ENCODE peak calls at places on chromosomes 12 and 14, in six cellular contexts. One of them, this sample, is unnamed.

GRCh38 chr14:76958975-76959710 is 69.4 kb downstream of the IRF2BPL start:
- ATAC-seq in HepG2: peak
- ATAC-seq in body of pancreas: no peak
- ATAC-seq in heart left ventricle: no peak
- ATAC-seq in GM12878: peak
- ATAC-seq in A549: no peak
- ATAC-seq in this sample: peak

GRCh38 chr14:34498684-34499412 is 36.8 kb upstream of the SPTSSA start:
- ATAC-seq in body of pancreas: peak
- ATAC-seq in A549: peak
- ATAC-seq in GM12878: peak
- ATAC-seq in heart left ventricle: no peak
- ATAC-seq in HepG2: peak
- ATAC-seq in this sample: no peak

GRCh38 chr14:82704218-82704617 is 1170.6 kb upstream of the SEL1L start:
- ATAC-seq in HepG2: no peak
- ATAC-seq in GM12878: no peak
- ATAC-seq in body of pancreas: no peak
- ATAC-seq in A549: no peak
- ATAC-seq in heart left ventricle: no peak
- ATAC-seq in this sample: no peak

GRCh38 chr14:68665116-68665515 is 127.8 kb downstream of the ZFP36L1 start:
- ATAC-seq in HepG2: no peak
- ATAC-seq in A549: no peak
- ATAC-seq in body of pancreas: no peak
- ATAC-seq in heart left ventricle: no peak
- ATAC-seq in GM12878: no peak
- ATAC-seq in this sample: no peak

GRCh38 chr12:44031472-44032185 is 195.7 kb downstream of the TMEM117 start:
- ATAC-seq in GM12878: no peak
- ATAC-seq in HepG2: no peak
- ATAC-seq in heart left ventricle: no peak
- ATAC-seq in body of pancreas: no peak
- ATAC-seq in A549: no peak
- ATAC-seq in this sample: no peak

GRCh38 chr14:24172871-24173281 is 996 bp downstream of the REC8 start:
- ATAC-seq in HepG2: peak
- ATAC-seq in body of pancreas: no peak
- ATAC-seq in GM12878: no peak
- ATAC-seq in heart left ventricle: no peak
- ATAC-seq in A549: peak
- ATAC-seq in this sample: no peak

GRCh38 chr14:70254476-70254961 is 65.8 kb upstream of the SLC8A3 start:
- ATAC-seq in heart left ventricle: no peak
- ATAC-seq in HepG2: peak
- ATAC-seq in body of pancreas: peak
- ATAC-seq in GM12878: peak
- ATAC-seq in A549: peak
- ATAC-seq in this sample: no peak

GRCh38 chr12:93857917-93858513 is 180.8 kb downstream of the CRADD start:
- ATAC-seq in body of pancreas: no peak
- ATAC-seq in GM12878: no peak
- ATAC-seq in heart left ventricle: no peak
- ATAC-seq in A549: no peak
- ATAC-seq in HepG2: no peak
- ATAC-seq in this sample: no peak

GRCh38 chr12:80040075-80040738 is 59.1 kb upstream of the OTOGL start:
- ATAC-seq in HepG2: no peak
- ATAC-seq in heart left ventricle: no peak
- ATAC-seq in body of pancreas: no peak
- ATAC-seq in GM12878: no peak
- ATAC-seq in A549: no peak
- ATAC-seq in this sample: no peak

GRCh38 chr14:72721042-72721540 is 172.8 kb downstream of the DPF3 start:
- ATAC-seq in A549: no peak
- ATAC-seq in HepG2: no peak
- ATAC-seq in body of pancreas: no peak
- ATAC-seq in GM12878: no peak
- ATAC-seq in heart left ventricle: no peak
- ATAC-seq in this sample: no peak

GRCh38 chr12:95641299-95641947 is 90.1 kb upstream of the USP44 start:
- ATAC-seq in GM12878: no peak
- ATAC-seq in A549: no peak
- ATAC-seq in heart left ventricle: no peak
- ATAC-seq in HepG2: no peak
- ATAC-seq in body of pancreas: no peak
- ATAC-seq in this sample: no peak

GRCh38 chr12:29238822-29239291 is 89.8 kb downstream of the FAR2 start:
- ATAC-seq in A549: no peak
- ATAC-seq in body of pancreas: no peak
- ATAC-seq in heart left ventricle: no peak
- ATAC-seq in GM12878: no peak
- ATAC-seq in HepG2: no peak
- ATAC-seq in this sample: no peak

GRCh38 chr12:118979763-118980406 is 1.5 kb upstream of the SRRM4 start:
- ATAC-seq in HepG2: peak
- ATAC-seq in GM12878: peak
- ATAC-seq in body of pancreas: no peak
- ATAC-seq in heart left ventricle: no peak
- ATAC-seq in A549: peak
- ATAC-seq in this sample: no peak

GRCh38 chr12:11778703-11779102 is 129.2 kb downstream of the ETV6 start:
- ATAC-seq in heart left ventricle: no peak
- ATAC-seq in GM12878: peak
- ATAC-seq in body of pancreas: no peak
- ATAC-seq in A549: no peak
- ATAC-seq in HepG2: no peak
- ATAC-seq in this sample: no peak

GRCh38 chr14:90575336-90575735 is 178.5 kb downstream of the CALM1 start:
- ATAC-seq in HepG2: no peak
- ATAC-seq in body of pancreas: no peak
- ATAC-seq in A549: no peak
- ATAC-seq in GM12878: no peak
- ATAC-seq in heart left ventricle: no peak
- ATAC-seq in this sample: no peak

GRCh38 chr12:125882141-125882540 is 816.9 kb downstream of the AACS start:
- ATAC-seq in heart left ventricle: peak
- ATAC-seq in body of pancreas: no peak
- ATAC-seq in HepG2: no peak
- ATAC-seq in A549: no peak
- ATAC-seq in GM12878: no peak
- ATAC-seq in this sample: no peak

GRCh38 chr12:115354476-115354890 is 670.5 kb upstream of the TBX3 start:
- ATAC-seq in HepG2: peak
- ATAC-seq in heart left ventricle: no peak
- ATAC-seq in GM12878: peak
- ATAC-seq in body of pancreas: no peak
- ATAC-seq in A549: peak
- ATAC-seq in this sample: no peak

GRCh38 chr12:91111366-91112321 is at the start of gene LUM:
- ATAC-seq in heart left ventricle: no peak
- ATAC-seq in body of pancreas: peak
- ATAC-seq in A549: no peak
- ATAC-seq in HepG2: no peak
- ATAC-seq in GM12878: no peak
- ATAC-seq in this sample: peak

GRCh38 chr12:27336254-27336653 is 3.6 kb downstream of the BMAL2 start:
- ATAC-seq in body of pancreas: no peak
- ATAC-seq in GM12878: no peak
- ATAC-seq in heart left ventricle: no peak
- ATAC-seq in A549: no peak
- ATAC-seq in HepG2: no peak
- ATAC-seq in this sample: no peak

GRCh38 chr14:95290769-95291440 is 28.8 kb downstream of the CLMN start:
- ATAC-seq in HepG2: no peak
- ATAC-seq in heart left ventricle: peak
- ATAC-seq in GM12878: peak
- ATAC-seq in body of pancreas: peak
- ATAC-seq in A549: no peak
- ATAC-seq in this sample: peak

GRCh38 chr12:56804684-56805083 is 41.6 kb downstream of the HSD17B6 start:
- ATAC-seq in GM12878: no peak
- ATAC-seq in HepG2: peak
- ATAC-seq in body of pancreas: no peak
- ATAC-seq in heart left ventricle: no peak
- ATAC-seq in A549: no peak
- ATAC-seq in this sample: no peak

GRCh38 chr12:5060958-5061357 is 17.3 kb downstream of the KCNA5 start:
- ATAC-seq in GM12878: no peak
- ATAC-seq in heart left ventricle: no peak
- ATAC-seq in body of pancreas: no peak
- ATAC-seq in HepG2: no peak
- ATAC-seq in A549: no peak
- ATAC-seq in this sample: no peak

GRCh38 chr12:113185180-113186032 is at the start of the genes DDX54 and RITA1:
- ATAC-seq in heart left ventricle: peak
- ATAC-seq in GM12878: peak
- ATAC-seq in body of pancreas: peak
- ATAC-seq in HepG2: peak
- ATAC-seq in A549: peak
- ATAC-seq in this sample: peak
- TF ChIP-seq POLR2A in heart left ventricle: no peak
- TF ChIP-seq POLR2A in GM12878: peak
- TF ChIP-seq POLR2A in body of pancreas: peak
- TF ChIP-seq POLR2A in HepG2: peak
- TF ChIP-seq POLR2A in A549: peak
- TF ChIP-seq POLR2A in this sample: peak

GRCh38 chr14:102589761-102590290 is 2.6 kb upstream of the RCOR1 start:
- ATAC-seq in GM12878: no peak
- ATAC-seq in A549: no peak
- ATAC-seq in HepG2: no peak
- ATAC-seq in body of pancreas: no peak
- ATAC-seq in heart left ventricle: no peak
- ATAC-seq in this sample: no peak

GRCh38 chr14:102591372-102591943 is 991 bp upstream of the RCOR1 start:
- ATAC-seq in HepG2: peak
- ATAC-seq in body of pancreas: no peak
- ATAC-seq in heart left ventricle: no peak
- ATAC-seq in A549: peak
- ATAC-seq in GM12878: peak
- ATAC-seq in this sample: no peak

GRCh38 chr14:102588821-102589220 is 3.6 kb upstream of the RCOR1 start:
- ATAC-seq in A549: no peak
- ATAC-seq in HepG2: no peak
- ATAC-seq in body of pancreas: no peak
- ATAC-seq in heart left ventricle: no peak
- ATAC-seq in GM12878: no peak
- ATAC-seq in this sample: no peak

GRCh38 chr14:102591944-102592772 is at the start of gene RCOR1:
- ATAC-seq in GM12878: peak
- ATAC-seq in body of pancreas: peak
- ATAC-seq in heart left ventricle: peak
- ATAC-seq in HepG2: peak
- ATAC-seq in A549: peak
- ATAC-seq in this sample: peak

DNA sequence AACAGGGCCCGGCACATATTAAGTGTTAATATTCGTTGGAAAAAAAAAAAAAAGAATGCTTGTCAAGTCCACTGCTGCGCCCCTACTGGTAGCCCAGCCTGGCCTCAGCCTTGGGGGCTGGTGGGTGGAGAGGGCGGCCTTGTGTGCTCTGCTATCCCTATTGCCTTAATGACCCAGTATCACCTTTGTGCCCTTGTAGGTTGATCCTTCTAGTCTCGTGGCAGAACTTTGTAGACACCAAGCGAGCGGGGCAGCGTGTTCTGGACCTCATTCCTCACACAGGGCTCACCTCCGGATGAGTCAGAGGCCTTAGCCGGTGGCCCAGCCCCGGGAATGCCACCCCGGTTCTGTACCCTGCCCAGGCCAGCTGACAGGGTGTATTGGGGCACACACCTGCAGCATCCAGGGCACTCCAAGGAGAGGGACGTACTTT is 1.8 kb upstream of the RCOR1 start:
- ATAC-seq in HepG2: peak
- ATAC-seq in A549: peak
- ATAC-seq in heart left ventricle: no peak
- ATAC-seq in body of pancreas: no peak
- ATAC-seq in GM12878: no peak
- ATAC-seq in this sample: no peak
- TF ChIP-seq CTCF in HepG2: peak
- TF ChIP-seq CTCF in A549: peak
- TF ChIP-seq CTCF in heart left ventricle: peak
- TF ChIP-seq CTCF in body of pancreas: peak
- TF ChIP-seq CTCF in GM12878: peak
- TF ChIP-seq CTCF in this sample: peak

GRCh38 chr14:56333361-56334279 is 215.4 kb downstream of the PELI2 start:
- ATAC-seq in A549: peak
- ATAC-seq in GM12878: no peak
- ATAC-seq in heart left ventricle: peak
- ATAC-seq in HepG2: peak
- ATAC-seq in body of pancreas: peak
- ATAC-seq in this sample: peak
- TF ChIP-seq POLR2A in A549: no peak
- TF ChIP-seq POLR2A in GM12878: no peak
- TF ChIP-seq POLR2A in heart left ventricle: no peak
- TF ChIP-seq POLR2A in HepG2: no peak
- TF ChIP-seq POLR2A in body of pancreas: no peak
- TF ChIP-seq POLR2A in this sample: no peak

DNA sequence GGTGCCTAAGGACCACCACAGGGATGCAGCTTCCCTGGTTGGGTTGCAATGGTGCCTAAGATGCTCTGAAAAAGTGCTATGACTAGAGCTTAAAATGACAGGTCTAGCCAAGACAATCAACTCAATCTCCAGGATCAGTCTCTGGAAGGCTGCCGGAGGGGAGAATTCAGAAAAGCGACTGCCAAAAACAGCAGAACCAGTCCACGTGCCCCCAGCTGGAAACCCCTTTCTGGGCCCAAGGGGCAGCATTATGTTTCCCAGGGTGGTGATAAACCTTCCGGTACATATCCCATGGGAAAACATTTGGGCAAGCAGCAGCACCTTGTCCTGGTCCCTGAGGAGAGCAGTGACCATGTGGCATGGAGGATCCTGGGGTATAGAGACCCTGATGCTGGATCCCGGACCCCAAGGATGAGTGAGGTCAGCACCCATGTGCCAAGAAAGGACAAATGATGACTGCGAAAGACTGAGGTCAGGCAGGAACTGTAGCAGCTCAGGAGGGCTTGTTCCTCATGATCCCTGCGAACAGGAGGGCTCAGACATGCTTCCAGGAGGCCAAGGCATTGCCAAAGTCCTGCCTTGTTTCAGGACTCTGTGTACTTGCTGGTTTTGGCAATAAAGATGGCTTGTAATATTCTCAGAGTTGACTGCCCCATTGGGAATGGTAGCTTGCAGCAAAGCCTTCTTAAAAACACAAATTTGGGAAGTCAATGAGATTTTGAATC is 49.9 kb upstream of the LTBP2 start:
- ATAC-seq in body of pancreas: no peak
- ATAC-seq in GM12878: no peak
- ATAC-seq in heart left ventricle: peak
- ATAC-seq in A549: no peak
- ATAC-seq in HepG2: no peak
- ATAC-seq in this sample: peak
- TF ChIP-seq CTCF in body of pancreas: no peak
- TF ChIP-seq CTCF in GM12878: no peak
- TF ChIP-seq CTCF in heart left ventricle: no peak
- TF ChIP-seq CTCF in A549: no peak
- TF ChIP-seq CTCF in HepG2: no peak
- TF ChIP-seq CTCF in this sample: no peak

GRCh38 chr12:64608901-64609542 is 1.3 kb upstream of the RASSF3 start:
- ATAC-seq in heart left ventricle: peak
- ATAC-seq in HepG2: peak
- ATAC-seq in A549: peak
- ATAC-seq in GM12878: peak
- ATAC-seq in body of pancreas: no peak
- ATAC-seq in this sample: no peak
- TF ChIP-seq POLR2A in heart left ventricle: no peak
- TF ChIP-seq POLR2A in HepG2: peak
- TF ChIP-seq POLR2A in A549: peak
- TF ChIP-seq POLR2A in GM12878: peak
- TF ChIP-seq POLR2A in body of pancreas: peak
- TF ChIP-seq POLR2A in this sample: no peak

This sample was measured in gastroesophageal sphincter.